ENCODE peak calls at places on chromosomes 2 and 18, in seven cellular contexts. One of them, this sample, is unnamed.

GRCh38 chr2:179265082-179265575 is 497 bp upstream of the SESTD1 start:
- DNase-seq in sigmoid colon: no peak
- DNase-seq in Peyer's patch: no peak
- DNase-seq in IMR-90: peak; percentile 66
- DNase-seq in body of pancreas: no peak
- DNase-seq in A549: no peak
- DNase-seq in HepG2: no peak
- DNase-seq in this sample: no peak

GRCh38 chr18:8808001-8808400 is 102.6 kb downstream of the MTCL1 start:
- DNase-seq in sigmoid colon: no peak
- DNase-seq in Peyer's patch: no peak
- DNase-seq in IMR-90: peak; percentile 75
- DNase-seq in body of pancreas: no peak
- DNase-seq in A549: no peak
- DNase-seq in HepG2: no peak
- DNase-seq in this sample: no peak

GRCh38 chr2:127313359-127313758 is 19.4 kb upstream of the ERCC3 start:
- DNase-seq in sigmoid colon: no peak
- DNase-seq in Peyer's patch: no peak
- DNase-seq in IMR-90: no peak
- DNase-seq in body of pancreas: no peak
- DNase-seq in A549: no peak
- DNase-seq in HepG2: no peak
- DNase-seq in this sample: no peak

GRCh38 chr2:138985881-138986280 is 205.7 kb upstream of the NXPH2 start:
- DNase-seq in sigmoid colon: no peak
- DNase-seq in Peyer's patch: no peak
- DNase-seq in IMR-90: no peak
- DNase-seq in body of pancreas: no peak
- DNase-seq in A549: no peak
- DNase-seq in HepG2: no peak
- DNase-seq in this sample: no peak

GRCh38 chr18:62088146-62088545 is 98.7 kb downstream of the PIGN start:
- DNase-seq in sigmoid colon: no peak
- DNase-seq in Peyer's patch: no peak
- DNase-seq in IMR-90: no peak
- DNase-seq in body of pancreas: no peak
- DNase-seq in A549: no peak
- DNase-seq in HepG2: no peak
- DNase-seq in this sample: no peak

GRCh38 chr2:120224735-120225548 is 1.7 kb upstream of the TMEM185B start:
- DNase-seq in sigmoid colon: no peak
- DNase-seq in Peyer's patch: peak; percentile 51
- DNase-seq in IMR-90: no peak
- DNase-seq in body of pancreas: no peak
- DNase-seq in A549: no peak
- DNase-seq in HepG2: no peak
- DNase-seq in this sample: no peak

GRCh38 chr2:228798931-228799588 is 472.0 kb downstream of the PID1 start:
- DNase-seq in sigmoid colon: no peak
- DNase-seq in Peyer's patch: no peak
- DNase-seq in IMR-90: no peak
- DNase-seq in body of pancreas: no peak
- DNase-seq in A549: no peak
- DNase-seq in HepG2: no peak
- DNase-seq in this sample: peak; percentile 18

GRCh38 chr2:77521482-77521881 is 694 bp downstream of the LRRTM4 start:
- DNase-seq in sigmoid colon: no peak
- DNase-seq in Peyer's patch: no peak
- DNase-seq in IMR-90: no peak
- DNase-seq in body of pancreas: no peak
- DNase-seq in A549: no peak
- DNase-seq in HepG2: no peak
- DNase-seq in this sample: no peak

GRCh38 chr2:197011777-197012641 is 85.5 kb upstream of the PGAP1 start:
- DNase-seq in sigmoid colon: no peak
- DNase-seq in Peyer's patch: no peak
- DNase-seq in IMR-90: peak; percentile 53
- DNase-seq in body of pancreas: peak; percentile 36
- DNase-seq in A549: peak; percentile 67
- DNase-seq in HepG2: peak; percentile 57
- DNase-seq in this sample: no peak

GRCh38 chr2:174901075-174901474 is 104.1 kb downstream of the CHN1 start:
- DNase-seq in sigmoid colon: no peak
- DNase-seq in Peyer's patch: no peak
- DNase-seq in IMR-90: peak; percentile 36
- DNase-seq in body of pancreas: no peak
- DNase-seq in A549: no peak
- DNase-seq in HepG2: no peak
- DNase-seq in this sample: no peak

GRCh38 chr2:233353101-233353768 is 1.1 kb upstream of the DGKD start:
- DNase-seq in sigmoid colon: no peak
- DNase-seq in Peyer's patch: no peak
- DNase-seq in IMR-90: no peak
- DNase-seq in body of pancreas: no peak
- DNase-seq in A549: no peak
- DNase-seq in HepG2: no peak
- DNase-seq in this sample: no peak

GRCh38 chr2:236795861-236796219 is 226.2 kb downstream of the ACKR3 start:
- DNase-seq in sigmoid colon: no peak
- DNase-seq in Peyer's patch: no peak
- DNase-seq in IMR-90: no peak
- DNase-seq in body of pancreas: no peak
- DNase-seq in A549: no peak
- DNase-seq in HepG2: no peak
- DNase-seq in this sample: no peak

GRCh38 chr18:79361766-79362522 is 33.8 kb upstream of the NFATC1 start:
- DNase-seq in sigmoid colon: no peak
- DNase-seq in Peyer's patch: no peak
- DNase-seq in IMR-90: peak; percentile 95
- DNase-seq in body of pancreas: no peak
- DNase-seq in A549: no peak
- DNase-seq in HepG2: no peak
- DNase-seq in this sample: no peak

GRCh38 chr2:206442854-206443734 is at the start of gene ADAM23:
- DNase-seq in sigmoid colon: no peak
- DNase-seq in Peyer's patch: no peak
- DNase-seq in IMR-90: peak; percentile 52
- DNase-seq in body of pancreas: no peak
- DNase-seq in A549: peak; percentile 54
- DNase-seq in HepG2: no peak
- DNase-seq in this sample: peak; percentile 63

GRCh38 chr2:54630841-54631497 is 92.5 kb upstream of the EML6 start:
- DNase-seq in sigmoid colon: no peak
- DNase-seq in Peyer's patch: no peak
- DNase-seq in IMR-90: no peak
- DNase-seq in body of pancreas: peak; percentile 33
- DNase-seq in A549: no peak
- DNase-seq in HepG2: no peak
- DNase-seq in this sample: no peak
- TF ChIP-seq POLR2A in sigmoid colon: no peak
- TF ChIP-seq POLR2A in Peyer's patch: no peak
- TF ChIP-seq POLR2A in IMR-90: no peak
- TF ChIP-seq POLR2A in body of pancreas: no peak
- TF ChIP-seq POLR2A in A549: no peak
- TF ChIP-seq POLR2A in HepG2: no peak
- TF ChIP-seq POLR2A in this sample: no peak

GRCh38 chr2:101771226-101771906 is 73.9 kb downstream of the MAP4K4 start:
- DNase-seq in sigmoid colon: no peak
- DNase-seq in Peyer's patch: no peak
- DNase-seq in IMR-90: no peak
- DNase-seq in body of pancreas: no peak
- DNase-seq in A549: no peak
- DNase-seq in HepG2: no peak
- DNase-seq in this sample: no peak
- H3K4me1 ChIP-seq in sigmoid colon: peaks cover 72% of the 10 kb centered on the region
- H3K4me1 ChIP-seq in Peyer's patch: no peaks in the 10 kb centered on the region
- H3K4me1 ChIP-seq in IMR-90: peaks cover 25% of the 10 kb centered on the region
- H3K4me1 ChIP-seq in body of pancreas: peaks cover 36% of the 10 kb centered on the region
- H3K4me1 ChIP-seq in A549: peaks cover 63% of the 10 kb centered on the region
- H3K4me1 ChIP-seq in HepG2: peaks cover 100% of the 10 kb centered on the region
- H3K4me1 ChIP-seq in this sample: no peaks in the 10 kb centered on the region

GRCh38 chr2:234483568-234484251 is 13.2 kb downstream of the ARL4C start:
- DNase-seq in sigmoid colon: peak; percentile 62
- DNase-seq in Peyer's patch: no peak
- DNase-seq in IMR-90: no peak
- DNase-seq in body of pancreas: no peak
- DNase-seq in A549: peak; percentile 43
- DNase-seq in HepG2: no peak
- DNase-seq in this sample: no peak
- H3K27ac ChIP-seq in sigmoid colon: no peak overlapping the region
- H3K27ac ChIP-seq in Peyer's patch: no peak overlapping the region
- H3K27ac ChIP-seq in IMR-90: no peak overlapping the region
- H3K27ac ChIP-seq in body of pancreas: no peak overlapping the region
- H3K27ac ChIP-seq in A549: peak overlapping the region; percentile 59
- H3K27ac ChIP-seq in HepG2: no peak overlapping the region
- H3K27ac ChIP-seq in this sample: no peak overlapping the region

DNA sequence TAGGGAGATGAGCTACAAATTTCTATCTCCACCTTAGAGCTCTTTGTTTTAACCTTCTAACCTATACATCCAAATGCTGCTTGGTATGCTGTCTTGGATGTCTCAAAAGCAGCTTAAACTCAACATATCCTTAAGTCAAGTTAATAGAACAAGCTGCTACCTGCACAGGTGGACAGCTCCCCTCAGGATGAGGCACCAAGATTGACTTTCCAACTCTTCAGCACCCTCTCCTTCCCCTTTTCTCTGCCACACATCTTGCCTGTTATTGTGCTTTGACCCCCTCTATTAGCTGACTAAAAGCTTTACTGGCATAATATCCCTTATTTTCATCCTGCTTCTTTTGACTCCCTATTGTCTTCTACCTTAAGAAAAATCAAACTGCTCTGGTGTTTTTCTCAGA is 448.1 kb upstream of the MEX3C start:
- DNase-seq in sigmoid colon: no peak
- DNase-seq in Peyer's patch: no peak
- DNase-seq in IMR-90: no peak
- DNase-seq in body of pancreas: no peak
- DNase-seq in A549: no peak
- DNase-seq in HepG2: no peak
- DNase-seq in this sample: no peak
- TF ChIP-seq POLR2A in sigmoid colon: no peak
- TF ChIP-seq POLR2A in Peyer's patch: no peak
- TF ChIP-seq POLR2A in IMR-90: no peak
- TF ChIP-seq POLR2A in body of pancreas: no peak
- TF ChIP-seq POLR2A in A549: no peak
- TF ChIP-seq POLR2A in HepG2: no peak
- TF ChIP-seq POLR2A in this sample: no peak

GRCh38 chr2:9113916-9114315 is 92.7 kb upstream of the ASAP2 start:
- DNase-seq in sigmoid colon: no peak
- DNase-seq in Peyer's patch: no peak
- DNase-seq in IMR-90: no peak
- DNase-seq in body of pancreas: no peak
- DNase-seq in A549: no peak
- DNase-seq in HepG2: no peak
- DNase-seq in this sample: no peak
- H3K4me1 ChIP-seq in sigmoid colon: peaks cover 12% of the 10 kb centered on the region
- H3K4me1 ChIP-seq in Peyer's patch: no peaks in the 10 kb centered on the region
- H3K4me1 ChIP-seq in IMR-90: peaks cover 13% of the 10 kb centered on the region
- H3K4me1 ChIP-seq in body of pancreas: no peaks in the 10 kb centered on the region
- H3K4me1 ChIP-seq in A549: peaks cover 21% of the 10 kb centered on the region
- H3K4me1 ChIP-seq in HepG2: peaks cover 8% of the 10 kb centered on the region
- H3K4me1 ChIP-seq in this sample: no peaks in the 10 kb centered on the region

GRCh38 chr2:55029098-55029497 is 21.2 kb downstream of the RTN4 start:
- DNase-seq in sigmoid colon: no peak
- DNase-seq in Peyer's patch: no peak
- DNase-seq in IMR-90: no peak
- DNase-seq in body of pancreas: no peak
- DNase-seq in A549: no peak
- DNase-seq in HepG2: no peak
- DNase-seq in this sample: no peak
- H3K27ac ChIP-seq in sigmoid colon: no peak overlapping the region
- H3K27ac ChIP-seq in Peyer's patch: no peak overlapping the region
- H3K27ac ChIP-seq in IMR-90: no peak overlapping the region
- H3K27ac ChIP-seq in body of pancreas: no peak overlapping the region
- H3K27ac ChIP-seq in A549: no peak overlapping the region
- H3K27ac ChIP-seq in HepG2: no peak overlapping the region
- H3K27ac ChIP-seq in this sample: no peak overlapping the region

DNA sequence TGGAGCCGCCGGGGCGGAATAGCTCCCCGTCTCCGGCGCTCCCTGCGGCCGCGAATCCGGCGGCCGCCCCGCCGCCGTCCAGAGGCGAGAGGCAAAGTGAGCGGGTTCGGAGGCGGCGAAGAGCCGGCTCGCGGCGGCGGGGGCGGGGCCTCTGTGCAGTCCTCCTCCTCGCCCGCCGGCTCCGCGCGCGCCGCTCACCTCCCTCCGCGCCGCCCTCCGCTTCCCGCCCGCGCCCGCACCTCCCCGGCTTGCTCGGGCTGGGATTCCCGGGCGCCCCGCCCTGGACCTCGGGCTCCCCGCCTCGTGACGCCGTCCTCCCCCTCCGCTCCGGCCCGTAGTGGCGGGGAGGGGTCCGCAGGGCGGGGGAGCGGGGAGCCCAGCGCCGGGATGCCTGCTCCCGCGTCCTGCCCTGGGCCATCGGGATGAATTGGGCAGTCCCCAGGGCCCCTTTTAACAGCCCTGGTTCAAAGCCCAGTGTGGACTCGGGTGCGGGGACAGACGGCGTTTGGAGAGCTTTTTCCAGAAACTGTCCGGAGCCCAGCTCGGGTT is at the start of gene KCNG3:
- DNase-seq in sigmoid colon: peak; percentile 81
- DNase-seq in Peyer's patch: peak; percentile 84
- DNase-seq in IMR-90: peak; percentile 12
- DNase-seq in body of pancreas: peak; percentile 68
- DNase-seq in A549: peak; percentile 72
- DNase-seq in HepG2: peak; percentile 58
- DNase-seq in this sample: peak; percentile 52
- TF ChIP-seq POLR2A in sigmoid colon: no peak
- TF ChIP-seq POLR2A in Peyer's patch: no peak
- TF ChIP-seq POLR2A in IMR-90: no peak
- TF ChIP-seq POLR2A in body of pancreas: peak; percentile 33
- TF ChIP-seq POLR2A in A549: peak; percentile 22
- TF ChIP-seq POLR2A in HepG2: peak; percentile 86
- TF ChIP-seq POLR2A in this sample: peak; percentile 62